ENCODE peak calls at places on chromosome 10, in eight cellular contexts. C is brain microvascular endothelial cell; S is amniotic epithelial cell; L is stimulated activated CD8-positive, alpha-beta memory T cell treated with anti-CD3 and anti-CD28 coated beads, Interleukin-4, amount 100 ng/mL, for 24 hours; U is EH; X is fibroblast of pulmonary artery; Y is NCI-H2107; J is ACHN. R is an unnamed sample.

GRCh38 chr10:133131053-133131452 is 29.0 kb upstream of the KNDC1 start:
- DNase-seq in C (no peak), S (no peak), L (no peak), U (no peak), X (no peak), Y (no peak), J (no peak), R (no peak)

GRCh38 chr10:114548662-114549061 is 109.4 kb downstream of the ABLIM1 start:
- DNase-seq in C (peak), S (peak), L (no peak), U (peak), X (peak), Y (no peak), J (peak), R (peak)

GRCh38 chr10:114110174-114110972 is 63.6 kb downstream of the CCDC186 start:
- DNase-seq in C (no peak), S (no peak), L (no peak), U (peak), X (no peak), Y (no peak), J (peak), R (no peak)

GRCh38 chr10:21919906-21920305 is 83.6 kb downstream of the DNAJC1 start:
- DNase-seq in C (no peak), S (peak), L (no peak), U (no peak), X (peak), Y (no peak), J (no peak), R (no peak)

GRCh38 chr10:48802611-48803046 is 118.0 kb downstream of the WDFY4 start:
- DNase-seq in C (no peak), S (no peak), L (no peak), U (no peak), X (no peak), Y (no peak), J (no peak), R (no peak)

GRCh38 chr10:74593470-74593869 is 232.9 kb upstream of the KAT6B start:
- DNase-seq in C (peak), S (peak), L (no peak), U (peak), X (peak), Y (no peak), J (no peak), R (peak)

GRCh38 chr10:69845574-69846251 is 44.0 kb downstream of the COL13A1 start:
- DNase-seq in C (no peak), S (peak), L (no peak), U (peak), X (peak), Y (no peak), J (peak), R (peak)

GRCh38 chr10:83397806-83398205 is 741.5 kb upstream of the GHITM start:
- DNase-seq in C (no peak), S (no peak), L (no peak), U (no peak), X (no peak), Y (no peak), J (no peak), R (no peak)

GRCh38 chr10:115829501-115830215 is 443.3 kb downstream of the GFRA1 start:
- DNase-seq in C (no peak), S (peak), L (no peak), U (peak), X (peak), Y (no peak), J (peak), R (peak)

GRCh38 chr10:31404640-31405039 is 85.6 kb downstream of the ZEB1 start:
- DNase-seq in C (peak), S (peak), L (no peak), U (peak), X (peak), Y (no peak), J (peak), R (peak)

GRCh38 chr10:113045155-113046055 is 95.4 kb downstream of the TCF7L2 start:
- DNase-seq in C (peak), S (peak), L (no peak), U (peak), X (peak), Y (no peak), J (peak), R (peak)

GRCh38 chr10:30993155-30993554 is 38.5 kb downstream of the ZNF438 start:
- DNase-seq in C (no peak), S (no peak), L (no peak), U (peak), X (no peak), Y (no peak), J (no peak), R (no peak)

GRCh38 chr10:23341004-23341403 is 3.6 kb downstream of the C10orf67 start:
- DNase-seq in C (no peak), S (no peak), L (no peak), U (peak), X (no peak), Y (no peak), J (no peak), R (no peak)

GRCh38 chr10:63346015-63346441 is 119.7 kb downstream of the JMJD1C start:
- DNase-seq in C (peak), S (peak), L (no peak), U (peak), X (peak), Y (no peak), J (no peak), R (peak)

GRCh38 chr10:54614062-54614461 is 187.0 kb downstream of the PCDH15 start:
- DNase-seq in C (no peak), S (no peak), L (no peak), U (no peak), X (peak), Y (no peak), J (no peak), R (no peak)

GRCh38 chr10:9670911-9671310 is 1346.8 kb upstream of the CELF2 start:
- DNase-seq in C (no peak), S (peak), L (no peak), U (no peak), X (peak), Y (no peak), J (no peak), R (no peak)

GRCh38 chr10:133235891-133236321 is 1.7 kb upstream of the VENTX start:
- DNase-seq in C (no peak), S (no peak), L (no peak), U (no peak), X (no peak), Y (no peak), J (no peak), R (no peak)

GRCh38 chr10:69453759-69454158 is 2.5 kb downstream of the TSPAN15 start:
- DNase-seq in C (no peak), S (no peak), L (no peak), U (no peak), X (no peak), Y (no peak), J (no peak), R (no peak)

GRCh38 chr10:124875596-124875995 is 66.3 kb upstream of the ZRANB1 start:
- DNase-seq in C (peak), S (peak), L (no peak), U (peak), X (peak), Y (no peak), J (peak), R (peak)

GRCh38 chr10:72754275-72755032 is 62.5 kb downstream of the MCU start:
- DNase-seq in C (no peak), S (no peak), L (no peak), U (no peak), X (no peak), Y (no peak), J (no peak), R (no peak)

GRCh38 chr10:50615654-50616053 is 8.1 kb downstream of the SGMS1 start:
- DNase-seq in C (no peak), S (no peak), L (no peak), U (no peak), X (no peak), Y (no peak), J (no peak), R (no peak)

GRCh38 chr10:58644311-58644710 is 131.6 kb downstream of the BICC1 start:
- DNase-seq in C (no peak), S (no peak), L (no peak), U (no peak), X (no peak), Y (no peak), J (no peak), R (no peak)

GRCh38 chr10:129963831-129964501 is at the start of gene EBF3:
- DNase-seq in C (peak), S (peak), L (peak), U (peak), X (peak), Y (no peak), J (peak), R (peak)

GRCh38 chr10:126082067-126082466 is 185.7 kb downstream of the FANK1 start:
- DNase-seq in C (no peak), S (no peak), L (no peak), U (no peak), X (no peak), Y (no peak), J (no peak), R (no peak)

GRCh38 chr10:71745659-71746250 is 26.2 kb upstream of the C10orf105 start:
- DNase-seq in C (no peak), S (no peak), L (no peak), U (no peak), X (no peak), Y (no peak), J (no peak), R (no peak)

GRCh38 chr10:60473557-60473956 is 83.9 kb upstream of the ANK3 start:
- DNase-seq in C (no peak), S (no peak), L (no peak), U (no peak), X (no peak), Y (no peak), J (no peak), R (no peak)

GRCh38 chr10:60978287-60979115 is 34.5 kb upstream of the RHOBTB1 start:
- DNase-seq in C (peak), S (peak), L (no peak), U (peak), X (peak), Y (no peak), J (no peak), R (peak)

GRCh38 chr10:123565691-123566660 is 100.2 kb upstream of the GPR26 start:
- DNase-seq in C (no peak), S (no peak), L (no peak), U (no peak), X (no peak), Y (no peak), J (no peak), R (no peak)

GRCh38 chr10:119542357-119542989 is at the start of gene RGS10:
- DNase-seq in C (peak), S (peak), L (peak), U (peak), X (peak), Y (no peak), J (peak), R (peak)